ENCODE peak calls at places on chromosomes 16 and 17, in four cellular contexts. One of them, this sample, is unnamed.
A peak's percentile ranks its signal among the peaks of the same experiment; 100 is the strongest.

GRCh38 chr17:61284174-61284573 is 115.5 kb upstream of the TBX2 start:
- DNase-seq in ovary: no peak
- DNase-seq in esophagus squamous epithelium: no peak
- DNase-seq in uterus: no peak
- DNase-seq in this sample: no peak

GRCh38 chr17:47967607-47968252 is 3.2 kb upstream of the CDK5RAP3 start:
- DNase-seq in uterus: no peak
- DNase-seq in esophagus squamous epithelium: no peak
- DNase-seq in ovary: peak; percentile 74
- DNase-seq in this sample: no peak

GRCh38 chr16:17404903-17405691 is 65.7 kb downstream of the XYLT1 start:
- DNase-seq in esophagus squamous epithelium: no peak
- DNase-seq in uterus: peak; percentile 65
- DNase-seq in ovary: peak; percentile 82
- DNase-seq in this sample: no peak

GRCh38 chr17:42459983-42460300 is 1.3 kb downstream of the ATP6V0A1 start:
- DNase-seq in ovary: no peak
- DNase-seq in uterus: no peak
- DNase-seq in esophagus squamous epithelium: no peak
- DNase-seq in this sample: no peak

GRCh38 chr17:28741358-28742349 is 2.2 kb upstream of the TRAF4 start:
- DNase-seq in ovary: peak; percentile 33
- DNase-seq in esophagus squamous epithelium: no peak
- DNase-seq in uterus: no peak
- DNase-seq in this sample: no peak

GRCh38 chr17:69246726-69247375 is 18.2 kb upstream of the ABCA10 start:
- DNase-seq in esophagus squamous epithelium: no peak
- DNase-seq in uterus: no peak
- DNase-seq in ovary: no peak
- DNase-seq in this sample: no peak

GRCh38 chr16:29743827-29744531 is 1.8 kb downstream of the C16orf54 start:
- DNase-seq in esophagus squamous epithelium: no peak
- DNase-seq in ovary: no peak
- DNase-seq in uterus: no peak
- DNase-seq in this sample: no peak

GRCh38 chr16:56457927-56458470 is 6.6 kb downstream of the OGFOD1 start:
- DNase-seq in esophagus squamous epithelium: no peak
- DNase-seq in ovary: no peak
- DNase-seq in uterus: no peak
- DNase-seq in this sample: no peak

GRCh38 chr16:9095171-9095570 is 3.7 kb downstream of the HAPSTR1 start:
- DNase-seq in ovary: no peak
- DNase-seq in esophagus squamous epithelium: no peak
- DNase-seq in uterus: no peak
- DNase-seq in this sample: no peak

GRCh38 chr16:86245351-86245750 is 265.0 kb upstream of the FOXF1 start:
- DNase-seq in uterus: no peak
- DNase-seq in ovary: no peak
- DNase-seq in esophagus squamous epithelium: no peak
- DNase-seq in this sample: no peak

GRCh38 chr16:22764662-22765302 is 49.2 kb upstream of the HS3ST2 start:
- DNase-seq in esophagus squamous epithelium: no peak
- DNase-seq in uterus: no peak
- DNase-seq in ovary: peak; percentile 35
- DNase-seq in this sample: no peak

GRCh38 chr17:47077576-47077975 is 98.5 kb upstream of the RPRML start:
- DNase-seq in ovary: no peak
- DNase-seq in esophagus squamous epithelium: no peak
- DNase-seq in uterus: no peak
- DNase-seq in this sample: no peak

GRCh38 chr16:1034230-1035065 is 38.1 kb upstream of the SSTR5 start:
- DNase-seq in ovary: no peak
- DNase-seq in uterus: no peak
- DNase-seq in esophagus squamous epithelium: no peak
- DNase-seq in this sample: no peak

GRCh38 chr17:51015145-51015558 is 105.5 kb downstream of the SPAG9 start:
- DNase-seq in ovary: no peak
- DNase-seq in esophagus squamous epithelium: no peak
- DNase-seq in uterus: no peak
- DNase-seq in this sample: no peak

GRCh38 chr17:65438708-65439294 is 122.6 kb downstream of the AXIN2 start:
- DNase-seq in esophagus squamous epithelium: no peak
- DNase-seq in ovary: no peak
- DNase-seq in uterus: no peak
- DNase-seq in this sample: no peak

GRCh38 chr17:29078183-29079045 is 35.5 kb downstream of the PIPOX start:
- DNase-seq in esophagus squamous epithelium: no peak
- DNase-seq in ovary: no peak
- DNase-seq in uterus: no peak
- DNase-seq in this sample: no peak

GRCh38 chr16:67270931-67271338 is 8.4 kb upstream of the PLEKHG4 start:
- DNase-seq in ovary: no peak
- DNase-seq in uterus: no peak
- DNase-seq in esophagus squamous epithelium: no peak
- DNase-seq in this sample: no peak

GRCh38 chr16:66703359-66704215 is 7.0 kb upstream of the CMTM4 start:
- DNase-seq in esophagus squamous epithelium: no peak
- DNase-seq in ovary: no peak
- DNase-seq in uterus: no peak
- DNase-seq in this sample: no peak

GRCh38 chr16:6644916-6645315 is 687.7 kb upstream of the RBFOX1 start:
- DNase-seq in uterus: no peak
- DNase-seq in ovary: no peak
- DNase-seq in esophagus squamous epithelium: no peak
- DNase-seq in this sample: no peak

GRCh38 chr16:6643083-6643686 is 689.5 kb upstream of the RBFOX1 start:
- DNase-seq in ovary: no peak
- DNase-seq in esophagus squamous epithelium: no peak
- DNase-seq in uterus: no peak
- DNase-seq in this sample: peak; percentile 49

GRCh38 chr16:6646891-6647290 is 685.8 kb upstream of the RBFOX1 start:
- DNase-seq in uterus: no peak
- DNase-seq in esophagus squamous epithelium: no peak
- DNase-seq in ovary: no peak
- DNase-seq in this sample: no peak

GRCh38 chr16:6645758-6646423 is 686.8 kb upstream of the RBFOX1 start:
- DNase-seq in ovary: no peak
- DNase-seq in esophagus squamous epithelium: no peak
- DNase-seq in uterus: no peak
- DNase-seq in this sample: no peak

GRCh38 chr16:6642271-6642670 is 690.4 kb upstream of the RBFOX1 start:
- DNase-seq in esophagus squamous epithelium: no peak
- DNase-seq in ovary: no peak
- DNase-seq in uterus: no peak
- DNase-seq in this sample: no peak
- H3K4me3 ChIP-seq in esophagus squamous epithelium: no peak overlapping the region
- H3K4me3 ChIP-seq in ovary: no peak overlapping the region
- H3K4me3 ChIP-seq in uterus: no peak overlapping the region
- H3K4me3 ChIP-seq in this sample: no peak overlapping the region

GRCh38 chr16:21283521-21284289 is 5.6 kb upstream of the CRYM start:
- DNase-seq in esophagus squamous epithelium: no peak
- DNase-seq in ovary: peak; percentile 59
- DNase-seq in uterus: peak; percentile 29
- DNase-seq in this sample: no peak

GRCh38 chr16:21279501-21279900 is 1.4 kb upstream of the CRYM start:
- DNase-seq in esophagus squamous epithelium: no peak
- DNase-seq in ovary: no peak
- DNase-seq in uterus: no peak
- DNase-seq in this sample: no peak

GRCh38 chr16:21281698-21282389 is 3.8 kb upstream of the CRYM start:
- DNase-seq in ovary: no peak
- DNase-seq in uterus: no peak
- DNase-seq in esophagus squamous epithelium: no peak
- DNase-seq in this sample: no peak

GRCh38 chr16:21284414-21284813 is 6.3 kb upstream of the CRYM start:
- DNase-seq in uterus: no peak
- DNase-seq in ovary: no peak
- DNase-seq in esophagus squamous epithelium: no peak
- DNase-seq in this sample: no peak
- H3K4me3 ChIP-seq in uterus: no peak overlapping the region
- H3K4me3 ChIP-seq in ovary: no peak overlapping the region
- H3K4me3 ChIP-seq in esophagus squamous epithelium: no peak overlapping the region
- H3K4me3 ChIP-seq in this sample: peak overlapping the region; percentile 53

GRCh38 chr17:64022631-64023063 is 2.2 kb upstream of the ICAM2 start:
- DNase-seq in ovary: no peak
- DNase-seq in uterus: no peak
- DNase-seq in esophagus squamous epithelium: no peak
- DNase-seq in this sample: no peak

GRCh38 chr17:64028874-64029464 is 8.5 kb upstream of the ICAM2 start:
- DNase-seq in ovary: peak; percentile 62
- DNase-seq in esophagus squamous epithelium: no peak
- DNase-seq in uterus: peak; percentile 64
- DNase-seq in this sample: peak; percentile 13

GRCh38 chr17:64024215-64024654 is 3.8 kb upstream of the ICAM2 start:
- DNase-seq in uterus: no peak
- DNase-seq in ovary: no peak
- DNase-seq in esophagus squamous epithelium: no peak
- DNase-seq in this sample: no peak

GRCh38 chr17:64025732-64026294 is 5.4 kb upstream of the ICAM2 start:
- DNase-seq in uterus: peak; percentile 51
- DNase-seq in ovary: peak; percentile 83
- DNase-seq in esophagus squamous epithelium: peak; percentile 18
- DNase-seq in this sample: peak; percentile 68

DNA sequence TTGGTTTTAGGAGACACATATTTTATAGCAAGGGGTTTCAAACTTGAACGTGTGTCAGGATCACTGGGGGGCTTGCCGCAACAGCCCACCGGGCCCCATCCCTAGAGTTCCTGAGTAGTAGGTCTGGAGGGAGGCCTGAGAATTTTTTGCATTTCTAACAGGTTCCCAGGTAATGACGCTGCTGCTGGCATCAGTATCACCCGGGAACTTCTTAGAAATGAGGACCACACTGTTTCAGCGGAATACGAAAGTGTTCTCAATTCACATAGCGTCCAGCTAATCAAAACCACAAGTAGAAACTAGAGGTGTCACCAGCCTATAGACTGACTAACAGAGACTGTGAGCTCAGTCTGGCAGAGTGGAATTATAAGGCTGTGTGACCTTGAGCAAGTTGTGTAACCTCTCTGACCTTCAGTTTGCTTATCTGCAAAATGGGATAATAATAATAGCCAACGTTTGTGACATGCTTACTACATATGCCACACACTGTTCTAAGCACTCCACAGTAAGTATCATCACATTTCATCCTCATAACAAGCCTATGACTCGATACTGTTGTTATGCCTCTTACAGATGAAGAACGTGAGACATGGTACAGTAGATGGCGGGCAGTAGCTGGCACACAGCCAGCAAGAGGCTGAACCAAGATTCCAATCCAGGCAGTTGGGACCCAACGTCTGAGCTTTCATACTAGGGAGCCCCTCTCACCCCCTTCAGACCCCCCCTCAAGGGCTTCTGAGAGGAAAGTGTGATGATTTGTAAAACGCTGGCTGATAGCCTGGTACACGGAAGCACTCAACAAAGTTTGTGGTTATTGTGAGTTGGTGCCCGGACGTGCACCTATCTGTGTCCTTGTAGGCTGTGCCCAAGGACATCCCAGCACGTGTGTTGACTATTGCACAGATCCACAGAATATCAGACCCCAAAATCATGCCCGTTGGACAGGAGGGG is 4.6 kb upstream of the ICAM2 start:
- DNase-seq in ovary: peak; percentile 59
- DNase-seq in uterus: no peak
- DNase-seq in esophagus squamous epithelium: no peak
- DNase-seq in this sample: no peak
- H3K4me3 ChIP-seq in ovary: no peak overlapping the region
- H3K4me3 ChIP-seq in uterus: no peak overlapping the region
- H3K4me3 ChIP-seq in esophagus squamous epithelium: no peak overlapping the region
- H3K4me3 ChIP-seq in this sample: no peak overlapping the region

GRCh38 chr16:3306078-3306477 is 781 bp downstream of the ZNF75A start:
- DNase-seq in uterus: no peak
- DNase-seq in esophagus squamous epithelium: no peak
- DNase-seq in ovary: no peak
- DNase-seq in this sample: no peak
- H3K4me3 ChIP-seq in uterus: peak overlapping the region; percentile 59
- H3K4me3 ChIP-seq in esophagus squamous epithelium: peak overlapping the region; percentile 69
- H3K4me3 ChIP-seq in ovary: peak overlapping the region; percentile 80
- H3K4me3 ChIP-seq in this sample: peak overlapping the region; percentile 93

GRCh38 chr16:53992057-53992378 is 288.1 kb downstream of the FTO start:
- DNase-seq in esophagus squamous epithelium: no peak
- DNase-seq in ovary: no peak
- DNase-seq in uterus: no peak
- DNase-seq in this sample: no peak
- H3K4me3 ChIP-seq in esophagus squamous epithelium: no peak overlapping the region
- H3K4me3 ChIP-seq in ovary: no peak overlapping the region
- H3K4me3 ChIP-seq in uterus: no peak overlapping the region
- H3K4me3 ChIP-seq in this sample: no peak overlapping the region